ENCODE peak calls at places on chromosome 14, in eight cellular contexts. M is NCI-H748 treated with DMSO at 0.1 percent for 48 hours, G is HS-5, O is cardiac fibroblast, A is HFF-Myc, P is NCI-H1105, N is NCI-H2171 treated with DMSO at 0.1 percent for 48 hours, K is fibroblast of pulmonary artery. Y is an unnamed sample.

GRCh38 chr14:70468731-70469130 is 16.8 kb downstream of the ADAM21 start:
- DNase-seq in M (no peak), K (no peak), N (no peak), G (no peak), O (no peak), A (no peak), P (no peak), Y (no peak)

GRCh38 chr14:51643137-51643536 is 8.6 kb upstream of the FRMD6 start:
- DNase-seq in O (no peak), N (no peak), M (no peak), K (no peak), A (no peak), P (no peak), G (peak; percentile 68), Y (peak; percentile 94)

GRCh38 chr14:75826599-75826998 is 155.2 kb downstream of the TGFB3 start:
- DNase-seq in A (no peak), N (no peak), P (no peak), O (no peak), M (no peak), G (no peak), K (no peak), Y (peak; percentile 66)

GRCh38 chr14:77102154-77102553 is 4.1 kb downstream of the CIPC start:
- DNase-seq in O (no peak), P (no peak), N (no peak), K (no peak), G (no peak), A (no peak), M (no peak), Y (no peak)

GRCh38 chr14:60736494-60736893 is 1.9 kb downstream of the MNAT1 start:
- DNase-seq in K (peak; percentile 75), A (no peak), O (peak; percentile 66), M (no peak), N (no peak), P (peak; percentile 6), G (no peak), Y (peak; percentile 88)

GRCh38 chr14:22850944-22851790 is 14.8 kb downstream of the MMP14 start:
- DNase-seq in G (peak; percentile 90), O (peak; percentile 97), P (no peak), K (peak; percentile 95), N (no peak), A (no peak), M (no peak), Y (peak; percentile 99)

GRCh38 chr14:68359862-68360552 is 432.9 kb downstream of the ZFP36L1 start:
- DNase-seq in K (peak; percentile 53), G (no peak), M (no peak), P (no peak), A (peak; percentile 42), N (no peak), O (peak; percentile 75), Y (no peak)

GRCh38 chr14:50821471-50822464 is 9.2 kb downstream of the NIN start:
- DNase-seq in O (no peak), P (no peak), K (no peak), M (no peak), A (no peak), N (no peak), G (no peak), Y (no peak)

GRCh38 chr14:69183735-69184134 is 7.6 kb upstream of the EXD2 start:
- DNase-seq in O (no peak), N (no peak), G (no peak), M (no peak), K (peak; percentile 12), A (no peak), P (no peak), Y (peak; percentile 28)

GRCh38 chr14:61565836-61566536 is 129.3 kb upstream of the HIF1A start:
- DNase-seq in K (peak; percentile 93), N (no peak), M (no peak), G (no peak), O (peak; percentile 95), P (no peak), A (peak; percentile 69), Y (peak; percentile 94)

GRCh38 chr14:99599440-99599839 is 4.6 kb downstream of the CCDC85C start:
- DNase-seq in M (no peak), K (no peak), G (no peak), A (no peak), P (no peak), O (no peak), N (no peak), Y (no peak)

GRCh38 chr14:99471731-99472130 is 8.9 kb downstream of the SETD3 start:
- DNase-seq in O (no peak), A (no peak), G (no peak), P (no peak), K (no peak), N (no peak), M (no peak), Y (no peak)

GRCh38 chr14:100620437-100621100 is 33.4 kb upstream of the BEGAIN start:
- DNase-seq in M (peak; percentile 36), G (no peak), P (peak; percentile 62), K (no peak), A (no peak), N (peak; percentile 68), O (no peak), Y (no peak)

GRCh38 chr14:87705439-87705896 is 287.5 kb downstream of the GALC start:
- DNase-seq in A (peak; percentile 56), N (no peak), K (no peak), G (peak; percentile 4), M (no peak), O (no peak), P (no peak), Y (no peak)

GRCh38 chr14:38883127-38883526 is 219.9 kb downstream of the SEC23A start:
- DNase-seq in M (no peak), K (no peak), P (no peak), A (no peak), G (no peak), N (no peak), O (no peak), Y (no peak)

GRCh38 chr14:91409991-91410401 is 7.6 kb downstream of the CCDC88C start:
- DNase-seq in M (no peak), A (no peak), K (no peak), G (no peak), P (no peak), O (no peak), N (peak; percentile 45), Y (no peak)

GRCh38 chr14:22844221-22845102 is 8.1 kb downstream of the MMP14 start:
- DNase-seq in O (no peak), K (no peak), P (no peak), N (no peak), G (no peak), M (no peak), A (no peak), Y (no peak)

GRCh38 chr14:56199095-56199975 is 81.1 kb downstream of the PELI2 start:
- DNase-seq in G (peak; percentile 61), P (no peak), M (no peak), N (no peak), A (peak; percentile 96), O (peak; percentile 97), K (peak; percentile 99), Y (peak; percentile 85)

GRCh38 chr14:32560213-32560857 is 231.2 kb downstream of the AKAP6 start:
- DNase-seq in K (peak; percentile 91), G (peak; percentile 38), N (peak; percentile 87), A (peak; percentile 82), O (peak; percentile 90), P (peak; percentile 59), M (peak; percentile 72), Y (peak; percentile 69)

GRCh38 chr14:74219277-74219676 is 20.0 kb upstream of the VSX2 start:
- DNase-seq in O (no peak), N (no peak), P (no peak), A (no peak), M (no peak), G (no peak), K (no peak), Y (no peak)

GRCh38 chr14:99760817-99761216 is 32.4 kb upstream of the EML1 start:
- DNase-seq in G (no peak), K (no peak), M (no peak), N (no peak), A (no peak), O (no peak), P (no peak), Y (no peak)

GRCh38 chr14:92584856-92585255 is 71.3 kb downstream of the RIN3 start:
- DNase-seq in K (peak; percentile 31), O (peak; percentile 46), M (no peak), G (no peak), P (no peak), N (no peak), A (no peak), Y (no peak)

GRCh38 chr14:100680439-100681051 is 46.1 kb upstream of the DLK1 start:
- DNase-seq in K (no peak), P (no peak), A (no peak), N (no peak), G (no peak), M (no peak), O (peak; percentile 29), Y (peak; percentile 34)

GRCh38 chr14:83664389-83664788 is 1865.6 kb upstream of the FLRT2 start:
- DNase-seq in N (peak; percentile 29), O (no peak), M (no peak), G (no peak), P (no peak), A (no peak), K (no peak), Y (no peak)

GRCh38 chr14:75254901-75255300 is 23.7 kb upstream of the FOS start:
- DNase-seq in A (no peak), N (no peak), M (no peak), O (no peak), G (no peak), K (no peak), P (no peak), Y (no peak)

GRCh38 chr14:66069830-66070541 is 416.2 kb upstream of the CCDC196 start:
- DNase-seq in M (no peak), N (no peak), K (no peak), G (no peak), O (no peak), A (no peak), P (no peak), Y (peak; percentile 4)

GRCh38 chr14:92726135-92726932 is 22.1 kb downstream of the LGMN start:
- DNase-seq in M (no peak), N (no peak), A (peak; percentile 77), G (peak; percentile 62), O (peak; percentile 94), K (peak; percentile 94), P (no peak), Y (peak; percentile 95)

GRCh38 chr14:66038214-66038977 is 447.8 kb upstream of the CCDC196 start:
- DNase-seq in K (peak; percentile 97), N (no peak), G (no peak), A (peak; percentile 5), O (peak; percentile 94), P (no peak), M (no peak), Y (peak; percentile 35)

GRCh38 chr14:68249534-68250517 is 430.2 kb downstream of the RAD51B start:
- DNase-seq in A (no peak), P (no peak), O (peak; percentile 76), G (no peak), M (no peak), N (no peak), K (peak; percentile 69), Y (peak; percentile 67)

GRCh38 chr14:68135566-68135965 is 316.0 kb downstream of the RAD51B start:
- DNase-seq in O (peak; percentile 48), A (no peak), K (no peak), P (no peak), M (no peak), G (no peak), N (no peak), Y (peak; percentile 29)

GRCh38 chr14:71803539-71804260 is 128.5 kb upstream of the RGS6 start:
- DNase-seq in G (peak; percentile 10), K (peak; percentile 51), N (no peak), O (peak; percentile 24), P (no peak), A (peak; percentile 5), M (no peak), Y (peak; percentile 68)

GRCh38 chr14:34325493-34325892 is 136.5 kb downstream of the SPTSSA start:
- DNase-seq in N (no peak), O (peak; percentile 40), A (no peak), K (peak; percentile 35), G (no peak), M (no peak), P (no peak), Y (no peak)

GRCh38 chr14:21049263-21049662 is 7.1 kb downstream of the RNASE7 start:
- DNase-seq in K (no peak), N (no peak), A (no peak), P (no peak), G (no peak), M (no peak), O (peak; percentile 56), Y (peak; percentile 57)

GRCh38 chr14:80100681-80101080 is 110.6 kb downstream of the DIO2 start:
- DNase-seq in N (no peak), O (no peak), G (no peak), M (no peak), P (no peak), K (no peak), A (no peak), Y (no peak)